ENCODE peak calls at places on chromosomes 3 and 15, in seven cellular contexts. One of them, this sample, is unnamed.

GRCh38 chr3:146732325-146732724 is 127.2 kb upstream of the PLSCR5 start:
- DNase-seq in foreskin fibroblast: no peak
- DNase-seq in endothelial cell: no peak
- DNase-seq in progenitor cell of endocrine pancreas: no peak
- DNase-seq in right lobe of liver: no peak
- DNase-seq in A549: no peak
- DNase-seq in GM20000: no peak
- DNase-seq in this sample: no peak

GRCh38 chr15:29452881-29453731 is 183.5 kb upstream of the NSMCE3 start:
- DNase-seq in endothelial cell: peak
- DNase-seq in GM20000: no peak
- DNase-seq in progenitor cell of endocrine pancreas: no peak
- DNase-seq in foreskin fibroblast: no peak
- DNase-seq in right lobe of liver: no peak
- DNase-seq in A549: no peak
- DNase-seq in this sample: no peak

GRCh38 chr3:61847784-61848462 is 286.6 kb downstream of the PTPRG start:
- DNase-seq in progenitor cell of endocrine pancreas: no peak
- DNase-seq in right lobe of liver: peak
- DNase-seq in GM20000: no peak
- DNase-seq in endothelial cell: no peak
- DNase-seq in A549: no peak
- DNase-seq in foreskin fibroblast: peak
- DNase-seq in this sample: no peak

GRCh38 chr3:4720316-4721075 is 227.3 kb downstream of the ITPR1 start:
- DNase-seq in progenitor cell of endocrine pancreas: no peak
- DNase-seq in endothelial cell: peak
- DNase-seq in right lobe of liver: peak
- DNase-seq in A549: peak
- DNase-seq in GM20000: peak
- DNase-seq in foreskin fibroblast: no peak
- DNase-seq in this sample: no peak

GRCh38 chr3:12239301-12239700 is 49.6 kb upstream of the PPARG start:
- DNase-seq in progenitor cell of endocrine pancreas: no peak
- DNase-seq in foreskin fibroblast: no peak
- DNase-seq in A549: no peak
- DNase-seq in GM20000: no peak
- DNase-seq in endothelial cell: no peak
- DNase-seq in right lobe of liver: no peak
- DNase-seq in this sample: no peak

GRCh38 chr3:148763921-148764320 is 63.7 kb upstream of the CPB1 start:
- DNase-seq in GM20000: no peak
- DNase-seq in foreskin fibroblast: no peak
- DNase-seq in endothelial cell: no peak
- DNase-seq in progenitor cell of endocrine pancreas: no peak
- DNase-seq in A549: no peak
- DNase-seq in right lobe of liver: no peak
- DNase-seq in this sample: no peak

GRCh38 chr3:184352149-184352785 is 9.1 kb downstream of the CLCN2 start:
- DNase-seq in endothelial cell: no peak
- DNase-seq in GM20000: no peak
- DNase-seq in progenitor cell of endocrine pancreas: no peak
- DNase-seq in A549: no peak
- DNase-seq in foreskin fibroblast: no peak
- DNase-seq in right lobe of liver: peak
- DNase-seq in this sample: no peak

GRCh38 chr3:36166477-36166876 is 213.8 kb upstream of the STAC start:
- DNase-seq in endothelial cell: no peak
- DNase-seq in A549: peak
- DNase-seq in progenitor cell of endocrine pancreas: no peak
- DNase-seq in foreskin fibroblast: peak
- DNase-seq in GM20000: no peak
- DNase-seq in right lobe of liver: no peak
- DNase-seq in this sample: no peak

GRCh38 chr3:102290241-102290640 is 144.6 kb upstream of the ZPLD1 start:
- DNase-seq in A549: no peak
- DNase-seq in foreskin fibroblast: no peak
- DNase-seq in right lobe of liver: no peak
- DNase-seq in endothelial cell: no peak
- DNase-seq in GM20000: no peak
- DNase-seq in progenitor cell of endocrine pancreas: no peak
- DNase-seq in this sample: no peak

GRCh38 chr3:105878061-105878460 is 9.2 kb upstream of the CBLB start:
- DNase-seq in A549: no peak
- DNase-seq in foreskin fibroblast: no peak
- DNase-seq in progenitor cell of endocrine pancreas: no peak
- DNase-seq in endothelial cell: no peak
- DNase-seq in GM20000: no peak
- DNase-seq in right lobe of liver: no peak
- DNase-seq in this sample: no peak

DNA sequence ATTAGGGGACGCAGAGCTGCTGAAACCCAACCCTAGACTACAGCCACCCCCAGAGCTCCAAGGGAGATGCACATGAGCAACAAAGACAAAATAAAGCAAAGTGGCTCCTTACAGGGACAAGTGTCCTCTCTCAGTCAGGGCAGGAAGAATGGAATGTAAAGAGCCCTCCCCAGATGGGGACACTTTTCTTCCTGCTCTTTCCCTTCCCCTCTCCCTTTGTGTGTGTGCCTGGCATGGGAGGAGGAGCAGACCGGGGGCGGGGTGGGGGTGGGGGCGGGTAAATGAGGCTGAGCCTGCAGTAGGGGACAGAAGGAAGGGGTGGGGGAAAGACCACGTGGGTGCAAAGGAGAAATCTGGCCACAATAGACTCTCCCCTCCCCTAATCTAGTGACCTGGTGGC is 37.4 kb downstream of the ACAA1 start:
- DNase-seq in foreskin fibroblast: no peak
- DNase-seq in endothelial cell: no peak
- DNase-seq in right lobe of liver: no peak
- DNase-seq in progenitor cell of endocrine pancreas: no peak
- DNase-seq in GM20000: no peak
- DNase-seq in A549: no peak
- DNase-seq in this sample: no peak
- TF ChIP-seq CTCF in foreskin fibroblast: no peak
- TF ChIP-seq CTCF in endothelial cell: no peak
- TF ChIP-seq CTCF in right lobe of liver: no peak
- TF ChIP-seq CTCF in progenitor cell of endocrine pancreas: no peak
- TF ChIP-seq CTCF in GM20000: no peak
- TF ChIP-seq CTCF in A549: no peak
- TF ChIP-seq CTCF in this sample: no peak

GRCh38 chr3:27533718-27534578 is 49.8 kb upstream of the SLC4A7 start:
- DNase-seq in progenitor cell of endocrine pancreas: no peak
- DNase-seq in foreskin fibroblast: peak
- DNase-seq in GM20000: peak
- DNase-seq in right lobe of liver: peak
- DNase-seq in endothelial cell: peak
- DNase-seq in A549: peak
- DNase-seq in this sample: peak
- TF ChIP-seq CTCF in progenitor cell of endocrine pancreas: peak
- TF ChIP-seq CTCF in foreskin fibroblast: peak
- TF ChIP-seq CTCF in GM20000: no peak
- TF ChIP-seq CTCF in right lobe of liver: no peak
- TF ChIP-seq CTCF in endothelial cell: peak
- TF ChIP-seq CTCF in A549: no peak
- TF ChIP-seq CTCF in this sample: no peak

GRCh38 chr3:16587047-16587702 is 18.0 kb downstream of the DAZL start:
- DNase-seq in foreskin fibroblast: no peak
- DNase-seq in right lobe of liver: no peak
- DNase-seq in progenitor cell of endocrine pancreas: no peak
- DNase-seq in GM20000: no peak
- DNase-seq in A549: no peak
- DNase-seq in endothelial cell: no peak
- DNase-seq in this sample: no peak
- TF ChIP-seq CTCF in foreskin fibroblast: no peak
- TF ChIP-seq CTCF in right lobe of liver: no peak
- TF ChIP-seq CTCF in progenitor cell of endocrine pancreas: no peak
- TF ChIP-seq CTCF in GM20000: no peak
- TF ChIP-seq CTCF in A549: no peak
- TF ChIP-seq CTCF in endothelial cell: no peak
- TF ChIP-seq CTCF in this sample: no peak

DNA sequence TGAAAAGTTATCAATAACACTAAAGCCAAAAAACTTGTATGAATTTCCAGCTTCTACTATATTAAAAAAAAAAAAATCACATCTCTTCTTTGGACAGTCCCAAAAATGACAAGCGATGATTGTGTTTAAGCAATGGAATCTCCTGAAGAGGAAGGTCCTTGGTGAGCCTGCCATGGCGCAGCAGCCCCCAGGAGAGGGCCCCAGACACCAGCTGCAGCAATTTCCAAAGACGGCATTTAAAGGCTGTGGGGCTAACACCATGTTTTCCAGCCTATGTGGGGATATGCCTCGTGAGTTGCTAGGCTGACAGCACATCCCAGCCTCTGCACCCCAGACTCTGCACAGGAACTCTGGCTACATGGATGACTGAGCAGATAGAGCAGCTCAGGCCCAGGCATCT is 14.7 kb downstream of the SKIC8 start:
- DNase-seq in GM20000: no peak
- DNase-seq in endothelial cell: no peak
- DNase-seq in progenitor cell of endocrine pancreas: no peak
- DNase-seq in foreskin fibroblast: no peak
- DNase-seq in A549: no peak
- DNase-seq in right lobe of liver: no peak
- DNase-seq in this sample: no peak
- TF ChIP-seq CTCF in GM20000: no peak
- TF ChIP-seq CTCF in endothelial cell: no peak
- TF ChIP-seq CTCF in progenitor cell of endocrine pancreas: peak
- TF ChIP-seq CTCF in foreskin fibroblast: no peak
- TF ChIP-seq CTCF in A549: no peak
- TF ChIP-seq CTCF in right lobe of liver: no peak
- TF ChIP-seq CTCF in this sample: peak

GRCh38 chr15:61827131-61827530 is 233.1 kb downstream of the VPS13C start:
- DNase-seq in endothelial cell: no peak
- DNase-seq in progenitor cell of endocrine pancreas: no peak
- DNase-seq in foreskin fibroblast: no peak
- DNase-seq in right lobe of liver: no peak
- DNase-seq in A549: no peak
- DNase-seq in GM20000: no peak
- DNase-seq in this sample: no peak
- TF ChIP-seq CTCF in endothelial cell: no peak
- TF ChIP-seq CTCF in progenitor cell of endocrine pancreas: no peak
- TF ChIP-seq CTCF in foreskin fibroblast: no peak
- TF ChIP-seq CTCF in right lobe of liver: no peak
- TF ChIP-seq CTCF in A549: no peak
- TF ChIP-seq CTCF in GM20000: no peak
- TF ChIP-seq CTCF in this sample: no peak

DNA sequence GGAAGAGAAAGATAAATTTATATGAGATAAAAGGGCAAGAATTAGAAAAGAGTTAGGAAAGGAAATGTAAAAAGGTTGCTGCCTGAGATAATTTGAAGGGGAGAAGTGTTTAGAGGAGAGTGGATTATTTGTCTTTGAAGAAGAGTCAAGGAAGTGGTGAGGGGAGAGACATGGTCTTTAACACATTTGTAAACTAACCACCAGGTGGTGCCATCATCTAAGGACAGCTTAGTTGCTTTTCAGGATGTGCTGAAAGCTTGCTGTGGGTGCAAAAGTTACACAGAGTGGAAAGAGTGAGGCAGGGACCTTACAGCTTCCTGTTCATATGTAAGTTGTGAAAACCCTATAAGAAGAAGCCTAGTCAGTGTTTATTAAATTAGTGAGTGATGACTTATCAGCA is 114.1 kb upstream of the DNAJC19 start:
- DNase-seq in A549: peak
- DNase-seq in endothelial cell: peak
- DNase-seq in right lobe of liver: no peak
- DNase-seq in GM20000: no peak
- DNase-seq in progenitor cell of endocrine pancreas: no peak
- DNase-seq in foreskin fibroblast: no peak
- DNase-seq in this sample: no peak
- TF ChIP-seq CTCF in A549: no peak
- TF ChIP-seq CTCF in endothelial cell: peak
- TF ChIP-seq CTCF in right lobe of liver: no peak
- TF ChIP-seq CTCF in GM20000: no peak
- TF ChIP-seq CTCF in progenitor cell of endocrine pancreas: peak
- TF ChIP-seq CTCF in foreskin fibroblast: no peak
- TF ChIP-seq CTCF in this sample: no peak

GRCh38 chr15:31953573-31953972 is 76.7 kb upstream of the CHRNA7 start:
- DNase-seq in A549: no peak
- DNase-seq in foreskin fibroblast: no peak
- DNase-seq in endothelial cell: peak
- DNase-seq in right lobe of liver: no peak
- DNase-seq in GM20000: no peak
- DNase-seq in progenitor cell of endocrine pancreas: no peak
- DNase-seq in this sample: no peak
- TF ChIP-seq CTCF in A549: no peak
- TF ChIP-seq CTCF in foreskin fibroblast: no peak
- TF ChIP-seq CTCF in endothelial cell: no peak
- TF ChIP-seq CTCF in right lobe of liver: no peak
- TF ChIP-seq CTCF in GM20000: no peak
- TF ChIP-seq CTCF in progenitor cell of endocrine pancreas: peak
- TF ChIP-seq CTCF in this sample: no peak

DNA sequence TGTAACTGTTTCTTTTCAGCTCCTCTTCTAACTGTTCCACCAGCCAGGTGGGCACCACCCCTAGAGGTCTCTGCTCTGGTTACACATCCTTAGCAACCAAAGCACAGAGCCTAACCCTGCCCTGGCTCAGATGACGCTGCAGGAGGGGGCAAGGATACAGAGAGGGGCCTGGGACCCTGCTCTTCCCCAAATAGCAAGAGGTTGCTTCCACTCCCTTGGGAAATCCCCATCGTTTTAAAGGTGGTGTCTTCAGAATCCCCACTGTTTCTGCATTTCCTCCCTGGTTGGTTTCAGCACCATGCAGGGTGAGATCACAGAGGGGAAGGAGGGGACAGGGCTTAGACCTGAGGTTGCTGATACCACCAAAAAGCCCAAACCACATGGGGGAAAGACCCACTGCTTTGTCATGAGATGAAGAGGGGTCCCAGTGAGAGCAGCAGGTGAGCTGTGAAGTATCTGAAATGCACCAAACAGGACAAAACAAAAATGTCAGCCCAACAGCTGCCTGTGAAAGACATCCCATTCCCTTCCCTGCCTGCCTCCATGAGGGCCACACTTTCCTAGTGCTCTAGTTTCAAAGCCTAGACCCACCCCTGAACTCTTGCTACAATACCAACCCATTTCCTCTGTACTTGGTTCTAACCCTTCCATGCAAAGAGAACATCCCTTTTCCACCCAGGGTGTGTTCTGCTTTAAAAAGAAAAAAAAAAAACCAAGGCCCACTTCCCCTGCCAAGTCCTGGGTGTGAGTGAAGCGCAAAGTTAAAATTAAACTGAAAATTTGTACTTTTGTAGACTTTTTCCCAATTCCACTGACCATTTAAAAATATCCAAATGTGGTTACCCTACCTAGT is 29.0 kb downstream of the ANP32A start:
- DNase-seq in progenitor cell of endocrine pancreas: no peak
- DNase-seq in A549: no peak
- DNase-seq in endothelial cell: no peak
- DNase-seq in foreskin fibroblast: no peak
- DNase-seq in right lobe of liver: no peak
- DNase-seq in GM20000: peak
- DNase-seq in this sample: no peak
- TF ChIP-seq CTCF in progenitor cell of endocrine pancreas: no peak
- TF ChIP-seq CTCF in A549: no peak
- TF ChIP-seq CTCF in endothelial cell: no peak
- TF ChIP-seq CTCF in foreskin fibroblast: no peak
- TF ChIP-seq CTCF in right lobe of liver: no peak
- TF ChIP-seq CTCF in GM20000: no peak
- TF ChIP-seq CTCF in this sample: no peak

DNA sequence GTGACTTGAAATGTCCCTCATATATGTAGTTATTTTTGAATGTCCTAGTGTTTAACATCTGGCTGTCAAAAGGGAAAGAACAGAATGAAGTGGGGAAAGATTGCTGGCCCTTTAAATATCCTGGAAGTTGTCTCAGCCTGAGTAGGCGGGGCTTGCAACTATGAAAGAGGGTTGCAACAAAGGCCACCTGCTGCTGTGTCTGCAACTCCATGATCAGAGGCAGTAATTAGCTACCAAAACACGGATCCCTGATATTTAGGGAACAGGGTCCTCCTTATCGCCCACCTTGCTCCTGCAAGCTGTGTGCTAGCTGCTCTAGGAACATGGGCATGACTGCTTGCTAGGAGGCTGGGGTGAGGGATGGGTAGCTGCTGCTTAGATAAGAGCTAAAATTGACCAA is 100.2 kb upstream of the CFAP20DC start:
- DNase-seq in progenitor cell of endocrine pancreas: no peak
- DNase-seq in right lobe of liver: no peak
- DNase-seq in endothelial cell: no peak
- DNase-seq in foreskin fibroblast: no peak
- DNase-seq in GM20000: no peak
- DNase-seq in A549: no peak
- DNase-seq in this sample: no peak
- TF ChIP-seq CTCF in progenitor cell of endocrine pancreas: no peak
- TF ChIP-seq CTCF in right lobe of liver: no peak
- TF ChIP-seq CTCF in endothelial cell: no peak
- TF ChIP-seq CTCF in foreskin fibroblast: no peak
- TF ChIP-seq CTCF in GM20000: no peak
- TF ChIP-seq CTCF in A549: no peak
- TF ChIP-seq CTCF in this sample: no peak

This sample was measured in CD14-positive monocyte.